ENCODE peak calls at places on chromosomes 7 and 10, in eight cellular contexts. U is cardiac muscle cell, N is heart right ventricle, B is H9, E is choroid plexus epithelial cell, D is heart left ventricle, T is tibial artery, L is WTC11. F is an unnamed sample.

GRCh38 chr10:117968354-117969182 is 78.2 kb downstream of the RAB11FIP2 start:
- DNase-seq in U (no peak), N (no peak), B (no peak), E (no peak), D (no peak), T (no peak), L (no peak), F (no peak)

GRCh38 chr7:117319211-117319610 is 3.6 kb downstream of the WNT2 start:
- DNase-seq in U (no peak), N (no peak), B (no peak), E (no peak), D (no peak), T (no peak), L (no peak), F (no peak)

GRCh38 chr10:92785118-92785517 is 63.2 kb upstream of the EXOC6 start:
- DNase-seq in U (no peak), N (no peak), B (no peak), E (no peak), D (no peak), T (no peak), L (no peak), F (no peak)

GRCh38 chr7:43302211-43302711 is 189.8 kb downstream of the HECW1 start:
- DNase-seq in U (peak), N (no peak), B (peak), E (peak), D (no peak), T (no peak), L (no peak), F (peak)

GRCh38 chr10:117461766-117462423 is 80.7 kb upstream of the EMX2 start:
- DNase-seq in U (peak), N (no peak), B (no peak), E (peak), D (no peak), T (peak), L (no peak), F (no peak)

GRCh38 chr7:30366606-30367005 is 82.2 kb downstream of the ZNRF2 start:
- DNase-seq in U (peak), N (no peak), B (no peak), E (peak), D (no peak), T (no peak), L (no peak), F (no peak)

GRCh38 chr7:152760384-152761115 is 998 bp downstream of the ACTR3B start:
- DNase-seq in U (no peak), N (no peak), B (no peak), E (peak), D (no peak), T (no peak), L (no peak), F (no peak)

GRCh38 chr7:38020134-38020533 is 99.7 kb downstream of the EPDR1 start:
- DNase-seq in U (peak), N (no peak), B (no peak), E (no peak), D (peak), T (peak), L (no peak), F (no peak)

GRCh38 chr10:104220515-104220914 is 11.6 kb downstream of the CFAP43 start:
- DNase-seq in U (no peak), N (no peak), B (no peak), E (no peak), D (no peak), T (no peak), L (no peak), F (no peak)

GRCh38 chr7:19984231-19984632 is 210.8 kb upstream of the TMEM196 start:
- DNase-seq in U (no peak), N (no peak), B (peak), E (no peak), D (no peak), T (no peak), L (peak), F (peak)

GRCh38 chr7:43636093-43636492 is 53.2 kb downstream of the STK17A start:
- DNase-seq in U (peak), N (no peak), B (no peak), E (peak), D (no peak), T (no peak), L (no peak), F (no peak)

GRCh38 chr10:104036518-104037260 is 49.0 kb downstream of the COL17A1 start:
- DNase-seq in U (no peak), N (no peak), B (no peak), E (no peak), D (no peak), T (no peak), L (no peak), F (no peak)

DNA sequence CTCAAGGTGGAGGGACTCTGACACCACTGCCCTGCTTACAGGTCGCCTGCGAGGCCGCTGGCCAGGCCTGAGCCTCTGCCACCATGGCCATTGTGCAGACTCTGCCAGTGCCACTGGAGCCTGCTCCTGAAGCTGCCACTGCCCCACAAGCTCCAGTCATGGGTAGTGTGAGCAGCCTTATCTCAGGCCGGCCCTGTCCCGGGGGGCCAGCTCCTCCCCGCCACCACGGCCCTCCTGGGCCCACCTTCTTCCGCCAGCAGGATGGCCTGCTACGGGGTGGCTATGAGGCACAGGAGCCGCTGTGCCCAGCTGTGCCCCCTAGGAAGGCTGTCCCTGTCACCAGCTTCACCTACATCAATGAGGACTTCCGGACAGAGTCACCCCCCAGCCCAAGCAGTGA is 2.8 kb downstream of the LZTS2 start:
- DNase-seq in U (no peak), N (no peak), B (no peak), E (no peak), D (no peak), T (no peak), L (no peak), F (no peak)
- TF ChIP-seq CTCF in U (no peak), N (no peak), B (no peak), E (no peak), D (no peak), T (no peak), L (no peak), F (no peak)

DNA sequence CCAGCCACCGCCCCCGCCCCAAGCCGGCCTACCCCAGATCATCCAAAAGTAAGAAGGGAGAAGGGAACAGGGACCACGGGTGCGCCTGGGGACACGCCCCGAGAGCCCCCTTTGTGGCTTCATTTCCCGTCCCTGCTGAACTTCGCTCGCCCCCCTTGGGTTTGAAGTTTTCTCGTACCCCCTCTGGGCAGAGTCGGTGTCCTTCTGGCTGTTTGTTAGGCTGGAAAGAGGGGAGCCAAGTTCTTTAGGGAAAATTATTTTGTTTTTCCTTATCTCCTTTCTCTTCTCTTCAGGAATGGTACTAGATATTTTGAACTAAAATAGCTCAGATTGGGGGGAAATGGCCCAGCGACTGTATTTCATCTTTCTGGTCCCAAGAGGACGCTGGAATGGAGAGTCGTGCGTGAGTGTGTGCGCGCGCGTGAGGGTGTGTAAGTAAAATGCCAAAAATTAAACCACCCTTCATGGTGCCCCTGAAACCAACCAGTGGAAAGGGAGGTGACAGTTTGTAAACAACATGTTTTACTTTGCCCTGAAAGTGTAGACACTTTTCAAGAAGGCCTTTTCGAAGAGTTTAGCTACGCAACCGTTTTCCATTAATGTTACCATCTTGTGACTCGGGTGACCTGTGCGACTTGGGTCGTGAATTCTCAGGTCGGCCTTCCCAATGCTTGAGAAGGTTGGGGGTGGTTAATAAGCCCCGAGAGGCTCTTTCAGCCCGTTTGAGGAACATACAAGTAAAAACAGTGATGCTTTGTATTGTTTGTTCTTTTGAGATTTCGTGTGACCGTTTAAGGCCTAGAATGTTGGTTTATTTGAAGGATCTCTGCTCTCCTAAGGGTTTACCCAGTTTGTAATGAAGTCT is 694 bp downstream of the RBM20 start:
- DNase-seq in U (no peak), N (no peak), B (no peak), E (no peak), D (no peak), T (no peak), L (no peak), F (no peak)
- TF ChIP-seq CTCF in U (no peak), N (no peak), B (no peak), E (no peak), D (no peak), T (no peak), L (no peak), F (no peak)

GRCh38 chr10:36173364-36173763 is 531.3 kb upstream of the FZD8 start:
- DNase-seq in U (peak), N (no peak), B (no peak), E (no peak), D (peak), T (no peak), L (no peak), F (no peak)

GRCh38 chr10:36181421-36181820 is 539.3 kb upstream of the FZD8 start:
- DNase-seq in U (peak), N (no peak), B (no peak), E (no peak), D (peak), T (no peak), L (no peak), F (no peak)

GRCh38 chr10:36178616-36179015 is 536.5 kb upstream of the FZD8 start:
- DNase-seq in U (no peak), N (no peak), B (no peak), E (peak), D (no peak), T (no peak), L (no peak), F (no peak)

GRCh38 chr10:36172574-36172973 is 530.5 kb upstream of the FZD8 start:
- DNase-seq in U (peak), N (no peak), B (no peak), E (peak), D (no peak), T (no peak), L (no peak), F (no peak)

DNA sequence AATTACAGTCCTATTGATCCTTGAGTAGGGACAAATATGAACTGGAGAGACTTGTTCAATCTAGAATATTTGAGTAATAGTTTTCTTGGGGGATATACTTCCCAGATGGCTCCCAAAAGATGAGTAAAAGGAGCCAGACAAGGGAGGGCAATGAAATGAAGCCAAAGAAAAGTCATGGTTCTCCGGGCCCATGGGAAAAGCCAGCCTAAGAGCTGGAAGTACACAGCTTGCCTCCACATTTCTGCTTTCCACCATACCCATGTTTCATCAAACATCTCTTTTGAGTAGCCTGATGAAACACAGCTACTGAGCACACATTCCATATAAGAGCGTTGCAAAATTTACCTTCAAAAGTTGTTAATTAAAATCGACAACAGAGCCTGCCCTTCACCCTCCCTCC is 535.0 kb upstream of the FZD8 start:
- DNase-seq in U (no peak), N (no peak), B (no peak), E (no peak), D (no peak), T (no peak), L (no peak), F (no peak)
- TF ChIP-seq CTCF in U (no peak), N (no peak), B (no peak), E (no peak), D (no peak), T (no peak), L (no peak), F (no peak)

DNA sequence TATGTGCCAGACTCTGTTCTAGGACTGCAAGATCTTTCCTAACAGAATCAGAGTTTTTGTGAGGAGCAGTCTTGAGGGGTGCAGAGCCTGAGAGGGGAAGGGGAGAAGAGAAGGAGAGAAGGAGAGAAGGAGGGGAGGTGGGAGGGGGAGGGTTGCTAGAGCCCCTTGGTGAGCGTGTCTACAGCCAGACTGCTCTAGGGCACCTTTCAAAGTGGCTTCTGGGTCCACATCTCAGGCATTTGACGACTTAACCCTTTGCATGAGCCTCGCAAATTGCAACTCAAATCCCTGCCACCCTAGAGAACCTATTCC is 31.1 kb upstream of the LEP start:
- DNase-seq in U (no peak), N (no peak), B (no peak), E (no peak), D (no peak), T (no peak), L (no peak), F (no peak)
- TF ChIP-seq CTCF in U (no peak), N (no peak), B (no peak), E (no peak), D (no peak), T (no peak), L (no peak), F (peak)

DNA sequence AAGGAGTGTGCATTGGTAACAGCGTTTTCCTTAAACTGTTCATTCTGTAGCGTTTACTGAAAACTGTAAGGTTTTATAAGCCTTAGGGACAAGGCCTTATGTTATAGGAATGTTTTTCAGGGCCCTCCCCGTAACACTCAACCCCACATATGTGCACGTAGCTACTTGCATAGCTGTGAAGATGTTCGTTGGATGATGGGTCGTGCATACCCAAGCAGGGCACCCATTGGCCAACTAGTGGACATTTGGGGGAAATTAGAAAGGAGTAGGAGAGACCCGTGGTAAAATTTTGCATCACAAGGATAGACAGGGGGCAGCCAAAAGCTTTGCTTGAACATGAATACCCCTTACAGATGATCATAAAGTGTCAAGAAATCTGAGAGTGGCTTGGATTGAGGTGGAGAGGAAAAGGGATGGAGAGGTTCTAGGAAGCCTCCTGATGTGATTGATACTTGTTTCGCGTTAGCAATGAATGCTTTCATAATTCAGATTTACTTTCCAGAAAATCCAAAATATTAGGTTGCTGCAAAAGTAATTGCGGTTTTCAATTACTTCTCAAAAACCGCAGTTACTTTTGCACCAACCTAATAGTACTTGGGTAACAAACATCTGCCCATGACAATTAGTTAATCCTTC is 878 bp downstream of the SEC61A2 start:
- DNase-seq in U (peak), N (no peak), B (peak), E (peak), D (no peak), T (peak), L (peak), F (peak)
- TF ChIP-seq CTCF in U (peak), N (peak), B (peak), E (peak), D (peak), T (peak), L (peak), F (no peak)

GRCh38 chr10:125006921-125007391 is 65.0 kb downstream of the ZRANB1 start:
- DNase-seq in U (peak), N (no peak), B (no peak), E (peak), D (no peak), T (peak), L (no peak), F (no peak)

GRCh38 chr10:125010362-125010761 is 68.4 kb downstream of the ZRANB1 start:
- DNase-seq in U (no peak), N (no peak), B (no peak), E (no peak), D (no peak), T (peak), L (no peak), F (no peak)

GRCh38 chr10:125009580-125010235 is 67.8 kb downstream of the ZRANB1 start:
- DNase-seq in U (no peak), N (no peak), B (no peak), E (no peak), D (no peak), T (peak), L (no peak), F (no peak)

GRCh38 chr10:125007436-125007835 is 65.5 kb downstream of the ZRANB1 start:
- DNase-seq in U (no peak), N (no peak), B (no peak), E (no peak), D (no peak), T (no peak), L (no peak), F (no peak)

GRCh38 chr10:125008689-125009579 is 67.0 kb downstream of the ZRANB1 start:
- DNase-seq in U (no peak), N (no peak), B (no peak), E (no peak), D (no peak), T (peak), L (no peak), F (no peak)
- TF ChIP-seq CTCF in U (no peak), N (no peak), B (peak), E (no peak), D (no peak), T (no peak), L (no peak), F (no peak)

GRCh38 chr7:155296788-155297516 is 726 bp upstream of the INSIG1 start:
- DNase-seq in U (peak), N (peak), B (peak), E (peak), D (peak), T (peak), L (peak), F (peak)
- TF ChIP-seq CTCF in U (no peak), N (peak), B (peak), E (no peak), D (peak), T (peak), L (peak), F (no peak)

GRCh38 chr10:112429147-112429546 is 17.6 kb downstream of the ZDHHC6 start:
- DNase-seq in U (no peak), N (no peak), B (no peak), E (no peak), D (no peak), T (no peak), L (no peak), F (no peak)

GRCh38 chr10:112429654-112430230 is 17.0 kb downstream of the ZDHHC6 start:
- DNase-seq in U (no peak), N (no peak), B (no peak), E (no peak), D (no peak), T (no peak), L (no peak), F (no peak)

DNA sequence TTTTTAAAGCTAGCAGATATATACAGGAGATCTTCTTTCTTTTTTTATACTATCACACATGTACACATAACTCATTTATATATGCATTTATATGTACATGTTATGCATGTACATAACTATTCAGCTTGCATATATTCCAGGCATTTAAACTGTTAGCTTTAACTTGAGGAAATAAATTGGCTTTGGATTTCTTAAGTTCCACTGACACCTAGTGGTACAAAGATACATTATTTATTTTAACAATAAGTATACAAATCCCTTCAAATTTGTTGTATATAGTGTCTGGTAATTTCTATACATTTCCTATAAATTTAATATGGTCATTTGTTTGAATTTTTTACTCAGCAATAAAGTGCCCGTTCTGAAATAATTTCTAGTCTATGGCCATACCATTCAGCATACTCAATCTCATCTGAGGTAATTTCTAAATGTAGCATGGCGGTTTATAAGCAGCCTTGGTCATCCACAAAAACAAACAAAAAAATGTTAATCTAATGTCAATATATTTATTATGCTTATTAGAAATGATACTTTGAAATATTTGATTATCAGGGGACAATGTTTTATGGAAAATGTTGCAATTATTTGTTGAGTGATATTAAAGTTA is 11.6 kb downstream of the ZDHHC6 start:
- DNase-seq in U (peak), N (no peak), B (no peak), E (peak), D (no peak), T (no peak), L (no peak), F (no peak)
- TF ChIP-seq CTCF in U (peak), N (peak), B (peak), E (peak), D (peak), T (peak), L (no peak), F (peak)

GRCh38 chr10:100341953-100342626 is 4.9 kb upstream of the SCD start:
- DNase-seq in U (peak), N (peak), B (peak), E (peak), D (peak), T (peak), L (peak), F (peak)
- TF ChIP-seq CTCF in U (peak), N (peak), B (peak), E (peak), D (peak), T (peak), L (no peak), F (no peak)

F was measured in endothelial cell.